ENCODE peak calls at places on chromosomes 6 and 20, in four cellular contexts. U, A, I and Z are unnamed samples.

GRCh38 chr6:64081459-64081858 is 445.9 kb downstream of the PHF3 start:
- DNase-seq in I (no peak), U (no peak), A (no peak), Z (no peak)

GRCh38 chr6:16755544-16755943 is 5.7 kb downstream of the ATXN1 start:
- DNase-seq in U (no peak), I (no peak), A (no peak), Z (no peak)

GRCh38 chr20:19783966-19784401 is 25.9 kb downstream of the RIN2 start:
- DNase-seq in I (no peak), A (no peak), U (no peak), Z (peak; percentile 28)

GRCh38 chr6:150208606-150209352 is 65.9 kb downstream of the PPP1R14C start:
- DNase-seq in A (no peak), U (peak; percentile 23), I (no peak), Z (no peak)

GRCh38 chr6:119523546-119523945 is 174.0 kb upstream of the MAN1A1 start:
- DNase-seq in U (no peak), A (no peak), I (no peak), Z (no peak)

GRCh38 chr20:43941476-43942212 is 27.0 kb downstream of the TOX2 start:
- DNase-seq in U (no peak), A (no peak), I (no peak), Z (no peak)

GRCh38 chr6:586553-586952 is 70.3 kb downstream of the HUS1B start:
- DNase-seq in A (no peak), U (no peak), I (no peak), Z (no peak)

GRCh38 chr6:33642897-33643296 is 21.8 kb downstream of the ITPR3 start:
- DNase-seq in I (peak; percentile 51), A (no peak), U (no peak), Z (peak; percentile 59)

GRCh38 chr6:35089935-35090505 is 51.1 kb downstream of the TCP11 start:
- DNase-seq in U (no peak), A (peak; percentile 77), I (no peak), Z (no peak)

GRCh38 chr6:142944126-142945066 is 580 bp downstream of the HIVEP2 start:
- DNase-seq in A (peak; percentile 95), U (peak; percentile 67), I (peak; percentile 95), Z (peak; percentile 87)

GRCh38 chr6:132131777-132132176 is 180.6 kb upstream of the CCN2 start:
- DNase-seq in I (no peak), A (no peak), U (no peak), Z (no peak)

GRCh38 chr20:47273591-47274235 is 82.8 kb downstream of the ZMYND8 start:
- DNase-seq in U (no peak), A (no peak), I (no peak), Z (no peak)

GRCh38 chr6:130313206-130313605 is 52.6 kb upstream of the TMEM200A start:
- DNase-seq in U (no peak), I (no peak), A (no peak), Z (no peak)

GRCh38 chr6:124793406-124793805 is 168.8 kb upstream of the RNF217 start:
- DNase-seq in I (no peak), U (no peak), A (no peak), Z (no peak)

GRCh38 chr6:85460154-85460950 is 10.5 kb downstream of the NT5E start:
- DNase-seq in I (no peak), A (no peak), U (no peak), Z (no peak)

GRCh38 chr6:47203266-47203967 is 106.3 kb downstream of the TNFRSF21 start:
- DNase-seq in I (no peak), U (no peak), A (no peak), Z (no peak)

GRCh38 chr20:32067234-32067821 is 15.3 kb downstream of the HCK start:
- DNase-seq in A (no peak), U (no peak), I (no peak), Z (no peak)

GRCh38 chr6:11120273-11121005 is 8.9 kb upstream of the ERVFRD-1 start:
- DNase-seq in U (no peak), I (no peak), A (no peak), Z (no peak)

GRCh38 chr6:12958052-12958706 is 241.6 kb downstream of the PHACTR1 start:
- DNase-seq in I (no peak), A (no peak), U (no peak), Z (no peak)

GRCh38 chr6:77456531-77457248 is 6.6 kb downstream of the HTR1B start:
- DNase-seq in I (no peak), A (no peak), U (no peak), Z (no peak)

GRCh38 chr20:56628873-56629463 is at the start of gene TFAP2C:
- DNase-seq in I (peak; percentile 46), A (peak; percentile 89), U (no peak), Z (peak; percentile 71)

GRCh38 chr6:87553159-87553765 is 36.5 kb downstream of the RARS2 start:
- DNase-seq in U (no peak), A (no peak), I (no peak), Z (no peak)

GRCh38 chr6:31453259-31453658 is 44.7 kb upstream of the MICB start:
- DNase-seq in A (no peak), U (no peak), I (no peak), Z (no peak)

GRCh38 chr6:169639653-169640278 is 62.1 kb downstream of the WDR27 start:
- DNase-seq in I (no peak), U (no peak), A (no peak), Z (no peak)

GRCh38 chr6:169640983-169641382 is 60.8 kb downstream of the WDR27 start:
- DNase-seq in I (no peak), U (no peak), A (no peak), Z (no peak)

GRCh38 chr6:169640347-169640972 is 61.4 kb downstream of the WDR27 start:
- DNase-seq in U (no peak), I (no peak), A (no peak), Z (no peak)

GRCh38 chr6:169638388-169638787 is 63.4 kb downstream of the WDR27 start:
- DNase-seq in U (no peak), I (no peak), A (no peak), Z (no peak)

DNA sequence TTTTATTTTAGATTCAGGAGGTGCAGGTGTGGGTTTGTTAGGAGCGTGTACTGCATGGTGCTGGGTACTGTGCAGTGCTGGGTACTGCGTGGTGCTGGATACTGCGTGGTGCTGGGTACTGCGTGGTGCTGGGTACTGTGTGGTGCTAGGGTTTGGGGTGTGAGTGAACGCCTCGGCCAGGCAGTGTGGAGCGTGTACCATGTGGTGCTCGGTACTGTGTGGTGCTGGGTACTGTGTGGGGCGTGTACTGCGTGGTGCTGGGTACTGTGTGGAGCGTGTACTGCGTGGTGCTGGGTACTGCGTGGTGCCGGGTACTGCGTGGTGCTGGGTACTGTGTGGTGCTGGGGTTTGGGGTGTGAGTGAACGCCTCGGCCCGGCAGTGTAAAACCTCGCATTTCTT is 62.9 kb downstream of the WDR27 start:
- DNase-seq in I (no peak), A (no peak), U (no peak), Z (no peak)
- TF ChIP-seq POLR2A in I (no peak), A (no peak), U (no peak), Z (no peak)

DNA sequence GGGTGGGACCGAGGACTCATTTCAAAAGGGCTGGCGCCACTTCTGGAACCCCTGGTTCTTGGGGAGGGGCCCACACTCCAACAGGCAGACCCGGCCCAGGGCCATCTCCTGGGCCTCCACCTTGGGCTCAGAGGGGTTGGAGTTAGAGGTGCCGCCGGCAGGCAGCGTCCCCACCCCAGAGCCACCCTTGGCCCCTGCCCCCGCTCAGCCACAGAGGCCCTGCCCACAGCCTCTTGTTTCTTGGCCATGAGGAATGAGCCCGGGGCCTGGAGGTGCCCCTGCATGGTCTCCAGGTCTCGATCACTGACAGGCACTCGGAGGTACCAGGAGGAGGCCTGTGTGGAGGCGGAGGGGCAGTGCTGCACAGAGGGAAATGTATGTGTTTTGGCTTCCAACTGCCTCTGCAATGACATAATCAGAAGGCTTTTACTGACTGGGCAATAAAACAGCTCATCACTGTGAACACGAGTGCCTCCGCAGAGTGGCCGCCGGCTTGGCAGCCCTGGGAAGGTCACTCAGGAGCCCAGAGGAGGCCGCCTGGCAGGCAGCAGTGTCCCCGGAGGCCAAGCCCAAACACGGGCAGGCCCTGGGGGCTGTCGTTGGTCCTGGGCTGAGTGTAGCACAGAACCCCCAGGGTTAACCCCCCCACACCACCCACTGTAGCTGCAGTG is 61.1 kb upstream of the GATA5 start:
- DNase-seq in I (no peak), U (peak; percentile 74), A (no peak), Z (no peak)
- H3K27me3 ChIP-seq in I (no peaks in the 10 kb centered on the region), U (no peaks in the 10 kb centered on the region), A (peaks cover 90% of the 10 kb centered on the region), Z (no peaks in the 10 kb centered on the region)

DNA sequence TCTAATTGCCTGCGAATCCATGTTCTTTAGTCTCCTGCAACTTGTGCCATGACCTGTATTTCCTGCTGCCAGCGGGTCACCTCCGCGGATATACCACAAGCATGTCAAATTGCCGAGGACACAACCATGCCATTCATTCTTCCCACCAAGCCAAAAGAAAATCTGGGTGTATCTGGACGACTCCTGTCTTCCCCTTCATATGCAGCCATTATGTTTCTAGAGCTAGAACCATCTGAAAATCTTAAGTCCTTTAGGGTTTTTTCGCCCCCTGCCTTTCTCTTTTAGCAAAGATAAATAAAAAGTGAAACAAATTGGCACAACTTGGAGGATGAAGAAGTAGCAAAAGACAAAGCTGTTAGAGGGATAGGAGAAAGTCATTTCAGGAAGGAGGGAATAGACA is 242.6 kb downstream of the ARID1B start:
- DNase-seq in I (no peak), U (no peak), A (no peak), Z (no peak)
- H3K27ac ChIP-seq in I (no peak overlapping the region), U (peak overlapping the region; percentile 100), A (no peak overlapping the region), Z (no peak overlapping the region)

GRCh38 chr20:326645-327031 is 1.3 kb downstream of the SOX12 start:
- DNase-seq in U (no peak), A (no peak), I (no peak), Z (no peak)
- TF ChIP-seq POLR2A in U (no peak), A (no peak), I (no peak), Z (no peak)

DNA sequence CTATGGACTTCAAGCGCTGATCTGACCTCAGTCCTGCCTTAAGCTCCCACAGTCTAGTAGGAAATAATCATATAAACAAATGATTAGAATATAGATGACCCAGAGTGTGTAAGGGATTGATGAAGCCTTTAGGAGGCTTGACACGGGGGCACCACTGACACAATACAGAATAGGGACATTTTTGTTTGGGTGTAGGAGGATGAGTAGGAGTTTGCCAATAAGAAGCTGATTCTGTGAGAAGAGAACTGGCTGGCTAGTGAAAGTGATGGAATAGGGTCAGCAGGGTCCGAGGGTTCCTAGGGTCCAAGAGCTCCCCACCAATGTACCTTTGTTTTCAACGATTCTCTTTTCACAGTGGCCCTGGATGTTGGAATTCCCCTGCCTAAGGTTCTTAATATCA is 7.1 kb upstream of the BPIFB4 start:
- DNase-seq in U (no peak), A (no peak), I (no peak), Z (no peak)
- H3K27me3 ChIP-seq in U (peaks cover 10% of the 10 kb centered on the region), A (peaks cover 14% of the 10 kb centered on the region), I (no peaks in the 10 kb centered on the region), Z (no peaks in the 10 kb centered on the region)

DNA sequence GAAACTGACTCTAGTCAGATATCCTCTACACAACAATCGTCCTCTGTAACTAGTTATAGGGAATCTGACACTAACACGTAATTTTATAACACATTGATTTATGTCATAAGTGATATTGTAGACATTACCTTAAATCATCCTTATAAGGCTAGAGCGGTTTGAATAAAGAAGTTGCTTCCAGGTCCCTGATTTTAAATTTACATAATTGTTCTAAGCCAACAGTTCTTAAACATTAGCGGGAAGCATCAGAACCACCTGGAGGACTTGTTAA is 2.9 kb upstream of the FBXO9 start:
- DNase-seq in U (no peak), I (no peak), A (no peak), Z (no peak)
- H3K27ac ChIP-seq in U (peak overlapping the region; percentile 81), I (no peak overlapping the region), A (peak overlapping the region; percentile 97), Z (peak overlapping the region; percentile 94)

GRCh38 chr6:106442351-106442750 is 81.8 kb downstream of the CRYBG1 start:
- DNase-seq in U (no peak), I (no peak), A (no peak), Z (no peak)
- TF ChIP-seq POLR2A in U (no peak), I (no peak), A (no peak), Z (no peak)